ENCODE peak calls at places on chromosomes 16 and 17, in six cellular contexts. E, Z, L, N, M and K are unnamed samples.

GRCh38 chr16:81779540-81780320 is 639 bp downstream of the PLCG2 start:
- DNase-seq in E (peak; percentile 27), Z (peak; percentile 44), L (no peak), N (peak; percentile 69), M (peak; percentile 48), K (peak; percentile 24)

GRCh38 chr17:73503560-73503959 is 140.7 kb downstream of the SDK2 start:
- DNase-seq in E (no peak), Z (no peak), L (no peak), N (peak; percentile 9), M (no peak), K (no peak)

GRCh38 chr17:5877948-5878347 is 192.2 kb upstream of the WSCD1 start:
- DNase-seq in E (peak; percentile 49), Z (no peak), L (no peak), N (no peak), M (no peak), K (no peak)

GRCh38 chr16:67333315-67333714 is 6.7 kb downstream of the LRRC36 start:
- DNase-seq in E (no peak), Z (no peak), L (no peak), N (no peak), M (no peak), K (no peak)

GRCh38 chr17:19271751-19272357 is 34.7 kb downstream of the EPN2 start:
- DNase-seq in E (peak; percentile 36), Z (no peak), L (no peak), N (no peak), M (no peak), K (peak; percentile 47)

GRCh38 chr16:30186782-30187555 is 3.6 kb downstream of the CORO1A start:
- DNase-seq in E (peak; percentile 67), Z (peak; percentile 87), L (peak; percentile 58), N (peak; percentile 67), M (peak; percentile 40), K (peak; percentile 72)

GRCh38 chr16:72560617-72561016 is 388.7 kb upstream of the PMFBP1 start:
- DNase-seq in E (no peak), Z (no peak), L (no peak), N (peak; percentile 52), M (no peak), K (no peak)

GRCh38 chr16:57663917-57664661 is 4.0 kb upstream of the ADGRG3 start:
- DNase-seq in E (no peak), Z (no peak), L (no peak), N (no peak), M (no peak), K (no peak)

GRCh38 chr17:32331243-32332040 is 10.5 kb downstream of the C17orf75 start:
- DNase-seq in E (no peak), Z (no peak), L (no peak), N (peak; percentile 79), M (no peak), K (no peak)

GRCh38 chr16:30351586-30352419 is 3.3 kb downstream of the CD2BP2 start:
- DNase-seq in E (peak; percentile 75), Z (peak; percentile 92), L (peak; percentile 81), N (no peak), M (no peak), K (no peak)

GRCh38 chr17:55290721-55291507 is 26.2 kb downstream of the HLF start:
- DNase-seq in E (no peak), Z (no peak), L (no peak), N (no peak), M (no peak), K (no peak)
- TF ChIP-seq POLR2A in E (no peak), Z (no peak), L (no peak), N (no peak), M (no peak), K (no peak)

GRCh38 chr17:8420041-8420934 is 15.4 kb upstream of the NDEL1 start:
- DNase-seq in E (peak; percentile 73), Z (peak; percentile 94), L (peak; percentile 61), N (no peak), M (no peak), K (peak; percentile 95)
- TF ChIP-seq POLR2A in E (no peak), Z (no peak), L (no peak), N (no peak), M (no peak), K (peak; percentile 17)

GRCh38 chr16:28193530-28194423 is 18.0 kb downstream of the XPO6 start:
- DNase-seq in E (no peak), Z (no peak), L (no peak), N (peak; percentile 53), M (no peak), K (no peak)
- TF ChIP-seq POLR2A in E (no peak), Z (no peak), L (no peak), N (no peak), M (no peak), K (no peak)

DNA sequence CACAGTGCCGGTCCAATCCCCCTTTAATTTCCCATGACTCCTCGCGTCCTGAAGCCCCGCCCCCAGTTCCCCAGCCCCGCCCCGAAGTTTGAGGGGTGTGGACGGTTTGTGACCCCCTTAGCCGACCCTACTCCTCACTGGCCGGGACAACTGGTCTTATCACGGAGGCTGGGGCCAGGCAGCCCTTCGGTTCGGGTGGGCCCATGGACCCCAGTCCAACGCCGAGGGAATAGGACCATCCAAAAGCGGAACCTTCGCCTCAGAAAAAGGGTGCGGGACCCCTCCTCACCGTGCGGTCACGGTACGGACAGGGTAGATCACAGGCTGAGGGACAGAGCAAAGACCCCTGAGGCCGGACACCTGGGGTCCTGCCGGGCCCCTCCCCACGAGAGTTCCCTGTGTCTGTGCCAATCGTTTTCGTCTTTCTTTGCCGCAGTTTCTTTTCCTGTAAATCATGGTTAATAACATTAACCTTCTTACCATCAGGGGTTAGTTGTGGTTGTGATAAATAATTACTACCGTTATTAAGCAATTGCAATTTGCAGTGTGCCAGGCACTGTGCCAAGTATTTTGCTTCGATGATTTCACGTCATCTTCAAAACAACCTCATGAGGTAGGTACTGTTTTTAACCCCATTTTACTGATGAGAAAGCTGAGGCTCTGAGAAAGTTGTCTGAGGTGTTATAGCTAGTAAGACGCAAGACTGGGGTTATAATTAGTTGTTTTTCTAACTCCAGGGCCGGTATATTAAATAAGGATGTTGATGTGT is 543 bp downstream of the TMUB2 start:
- DNase-seq in E (no peak), Z (no peak), L (peak; percentile 67), N (no peak), M (no peak), K (peak; percentile 90)
- TF ChIP-seq POLR2A in E (no peak), Z (no peak), L (peak; percentile 13), N (no peak), M (peak; percentile 20), K (no peak)

DNA sequence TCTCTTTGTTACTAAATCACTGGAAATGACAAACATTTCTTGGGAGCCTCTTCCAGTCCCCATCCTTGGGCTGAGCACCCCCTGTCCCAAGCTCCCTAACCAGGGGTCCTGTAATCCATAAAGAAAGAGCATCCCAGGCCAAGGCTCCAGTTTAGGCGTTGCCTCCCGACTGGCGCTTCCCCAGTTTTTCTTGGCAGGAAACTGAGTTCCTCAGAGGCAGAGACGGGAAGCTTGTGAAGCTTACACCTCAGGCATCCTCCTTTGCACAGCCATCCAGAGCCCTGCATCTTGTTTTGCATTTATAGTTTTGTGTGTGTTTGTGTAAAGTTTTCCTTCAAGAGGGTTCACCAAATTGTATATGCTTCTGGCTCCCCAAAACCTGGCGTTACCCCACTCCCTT is 7.1 kb downstream of the COPZ2 start:
- DNase-seq in E (no peak), Z (no peak), L (no peak), N (no peak), M (no peak), K (no peak)
- TF ChIP-seq POLR2A in E (no peak), Z (no peak), L (no peak), N (no peak), M (no peak), K (no peak)

DNA sequence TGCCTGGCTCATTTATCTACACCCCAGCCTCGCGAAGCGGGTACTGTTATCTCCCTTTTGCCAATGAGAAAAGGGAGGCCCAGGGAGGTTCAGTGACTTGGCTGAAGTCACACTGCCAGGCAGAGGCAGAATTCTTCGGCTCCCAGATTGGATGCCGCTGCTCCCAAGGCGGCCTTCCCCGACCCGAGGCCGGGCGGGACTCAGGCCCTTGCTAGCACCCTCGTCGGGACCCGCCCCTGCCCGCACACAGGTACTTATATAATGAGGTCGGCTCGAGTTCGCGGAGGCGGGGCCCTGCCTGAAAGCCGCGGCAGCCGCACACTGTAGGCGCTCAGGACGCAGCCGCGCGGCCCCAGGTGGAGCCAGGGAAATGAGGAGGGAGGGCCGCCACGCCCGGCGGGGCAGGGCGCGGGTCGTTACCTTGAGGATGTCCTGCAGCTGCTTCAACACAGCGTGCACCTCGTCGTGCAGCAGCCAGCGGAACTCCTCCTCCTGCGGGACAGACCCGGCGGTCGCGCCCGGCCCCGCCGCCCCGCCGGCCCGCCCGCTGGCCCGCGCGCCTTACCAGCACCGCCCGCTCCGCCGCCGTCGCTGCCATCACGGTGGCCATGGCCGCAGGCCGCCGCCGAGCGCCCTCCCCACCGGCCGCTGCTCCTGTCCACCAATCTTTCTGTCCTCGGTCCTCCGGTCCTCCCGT is at the start of gene ROGDI:
- DNase-seq in E (peak; percentile 77), Z (peak; percentile 96), L (peak; percentile 69), N (peak; percentile 83), M (peak; percentile 51), K (peak; percentile 90)
- TF ChIP-seq POLR2A in E (no peak), Z (peak; percentile 26), L (no peak), N (peak; percentile 19), M (peak; percentile 36), K (peak; percentile 31)

DNA sequence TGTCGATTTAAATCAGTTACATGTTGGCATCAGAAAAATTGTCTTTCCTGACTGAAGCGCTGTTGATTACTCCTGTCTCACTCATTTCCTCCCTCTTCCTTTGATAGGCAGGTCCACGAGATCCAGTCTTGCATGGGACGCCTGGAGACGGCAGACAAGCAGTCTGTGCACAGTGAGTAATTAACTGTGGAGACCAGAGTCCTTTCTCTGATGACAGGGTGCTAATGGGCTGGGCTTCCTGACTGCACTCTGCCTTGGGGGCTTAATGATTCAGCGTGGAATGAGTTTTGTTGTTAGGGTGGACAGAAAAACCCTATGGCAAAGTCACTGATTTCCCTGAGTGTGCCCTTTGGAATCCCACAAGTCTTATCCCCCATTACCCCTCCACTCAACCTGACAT is 6.5 kb downstream of the GOSR2 start:
- DNase-seq in E (no peak), Z (no peak), L (no peak), N (no peak), M (no peak), K (no peak)
- TF ChIP-seq POLR2A in E (no peak), Z (no peak), L (no peak), N (no peak), M (no peak), K (no peak)